ENCODE peak calls at places on chromosomes 13 and 19, in nine cellular contexts. One of them, this sample, is unnamed.

GRCh38 chr19:2549701-2550191 is 73.8 kb downstream of the GADD45B start:
- DNase-seq in EL: peak; percentile 88
- DNase-seq in GM13976: no peak
- DNase-seq in ecto neural progenitor cell: no peak
- DNase-seq in midbrain: peak; percentile 82
- DNase-seq in AG04450: peak; percentile 58
- DNase-seq in CD8-positive, alpha-beta memory T cell: no peak
- DNase-seq in posterior cingulate gyrus: peak; percentile 69
- DNase-seq in NCI-H1105 treated with DMSO at 0.1 percent for 48 hours: no peak
- DNase-seq in this sample: peak; percentile 93

GRCh38 chr13:42380420-42381164 is 108.6 kb downstream of the AKAP11 start:
- DNase-seq in CD8-positive, alpha-beta memory T cell: no peak
- DNase-seq in GM13976: peak; percentile 34
- DNase-seq in posterior cingulate gyrus: no peak
- DNase-seq in AG04450: no peak
- DNase-seq in midbrain: no peak
- DNase-seq in NCI-H1105 treated with DMSO at 0.1 percent for 48 hours: no peak
- DNase-seq in EL: no peak
- DNase-seq in ecto neural progenitor cell: no peak
- DNase-seq in this sample: no peak

GRCh38 chr13:73299787-73300186 is 241.0 kb downstream of the KLF5 start:
- DNase-seq in midbrain: no peak
- DNase-seq in posterior cingulate gyrus: no peak
- DNase-seq in CD8-positive, alpha-beta memory T cell: no peak
- DNase-seq in ecto neural progenitor cell: no peak
- DNase-seq in AG04450: peak; percentile 13
- DNase-seq in EL: no peak
- DNase-seq in GM13976: no peak
- DNase-seq in NCI-H1105 treated with DMSO at 0.1 percent for 48 hours: no peak
- DNase-seq in this sample: no peak

GRCh38 chr13:39370554-39370953 is 232.4 kb downstream of the LHFPL6 start:
- DNase-seq in GM13976: no peak
- DNase-seq in NCI-H1105 treated with DMSO at 0.1 percent for 48 hours: no peak
- DNase-seq in midbrain: peak; percentile 25
- DNase-seq in CD8-positive, alpha-beta memory T cell: no peak
- DNase-seq in AG04450: no peak
- DNase-seq in EL: no peak
- DNase-seq in ecto neural progenitor cell: no peak
- DNase-seq in posterior cingulate gyrus: no peak
- DNase-seq in this sample: no peak

GRCh38 chr19:5144545-5145179 is 175.7 kb downstream of the KDM4B start:
- DNase-seq in EL: no peak
- DNase-seq in posterior cingulate gyrus: no peak
- DNase-seq in AG04450: no peak
- DNase-seq in GM13976: no peak
- DNase-seq in NCI-H1105 treated with DMSO at 0.1 percent for 48 hours: no peak
- DNase-seq in ecto neural progenitor cell: no peak
- DNase-seq in CD8-positive, alpha-beta memory T cell: no peak
- DNase-seq in midbrain: no peak
- DNase-seq in this sample: no peak

GRCh38 chr13:30110301-30111070 is 196.9 kb downstream of the KATNAL1 start:
- DNase-seq in posterior cingulate gyrus: no peak
- DNase-seq in AG04450: no peak
- DNase-seq in NCI-H1105 treated with DMSO at 0.1 percent for 48 hours: no peak
- DNase-seq in ecto neural progenitor cell: no peak
- DNase-seq in GM13976: no peak
- DNase-seq in CD8-positive, alpha-beta memory T cell: no peak
- DNase-seq in EL: no peak
- DNase-seq in midbrain: no peak
- DNase-seq in this sample: no peak

GRCh38 chr13:31433756-31434155 is 234.0 kb downstream of the B3GLCT start:
- DNase-seq in AG04450: no peak
- DNase-seq in midbrain: no peak
- DNase-seq in GM13976: no peak
- DNase-seq in posterior cingulate gyrus: no peak
- DNase-seq in ecto neural progenitor cell: no peak
- DNase-seq in CD8-positive, alpha-beta memory T cell: no peak
- DNase-seq in EL: peak; percentile 18
- DNase-seq in NCI-H1105 treated with DMSO at 0.1 percent for 48 hours: no peak
- DNase-seq in this sample: no peak

GRCh38 chr19:19064098-19064722 is 416 bp downstream of the SLC25A42 start:
- DNase-seq in NCI-H1105 treated with DMSO at 0.1 percent for 48 hours: no peak
- DNase-seq in midbrain: no peak
- DNase-seq in ecto neural progenitor cell: no peak
- DNase-seq in EL: no peak
- DNase-seq in GM13976: no peak
- DNase-seq in CD8-positive, alpha-beta memory T cell: no peak
- DNase-seq in AG04450: no peak
- DNase-seq in posterior cingulate gyrus: peak; percentile 27
- DNase-seq in this sample: no peak

GRCh38 chr13:43319617-43320444 is 296.4 kb downstream of the DNAJC15 start:
- DNase-seq in posterior cingulate gyrus: no peak
- DNase-seq in midbrain: no peak
- DNase-seq in AG04450: no peak
- DNase-seq in ecto neural progenitor cell: no peak
- DNase-seq in NCI-H1105 treated with DMSO at 0.1 percent for 48 hours: no peak
- DNase-seq in EL: no peak
- DNase-seq in CD8-positive, alpha-beta memory T cell: no peak
- DNase-seq in GM13976: no peak
- DNase-seq in this sample: no peak

GRCh38 chr19:58305932-58306323 is 751 bp downstream of the ERVK3-1 start:
- DNase-seq in EL: peak; percentile 4
- DNase-seq in midbrain: no peak
- DNase-seq in AG04450: no peak
- DNase-seq in GM13976: peak; percentile 52
- DNase-seq in CD8-positive, alpha-beta memory T cell: no peak
- DNase-seq in posterior cingulate gyrus: no peak
- DNase-seq in ecto neural progenitor cell: no peak
- DNase-seq in NCI-H1105 treated with DMSO at 0.1 percent for 48 hours: no peak
- DNase-seq in this sample: no peak

GRCh38 chr19:23772668-23773063 is 14.0 kb upstream of the ZNF681 start:
- DNase-seq in posterior cingulate gyrus: no peak
- DNase-seq in midbrain: no peak
- DNase-seq in CD8-positive, alpha-beta memory T cell: no peak
- DNase-seq in GM13976: no peak
- DNase-seq in NCI-H1105 treated with DMSO at 0.1 percent for 48 hours: no peak
- DNase-seq in EL: no peak
- DNase-seq in ecto neural progenitor cell: no peak
- DNase-seq in AG04450: no peak
- DNase-seq in this sample: no peak

GRCh38 chr19:38265213-38265861 is 964 bp downstream of the SPINT2 start:
- DNase-seq in CD8-positive, alpha-beta memory T cell: no peak
- DNase-seq in NCI-H1105 treated with DMSO at 0.1 percent for 48 hours: no peak
- DNase-seq in AG04450: no peak
- DNase-seq in midbrain: peak; percentile 27
- DNase-seq in GM13976: no peak
- DNase-seq in posterior cingulate gyrus: no peak
- DNase-seq in EL: no peak
- DNase-seq in ecto neural progenitor cell: no peak
- DNase-seq in this sample: no peak

GRCh38 chr13:108086678-108087077 is 128.7 kb downstream of the LIG4 start:
- DNase-seq in AG04450: peak; percentile 4
- DNase-seq in midbrain: no peak
- DNase-seq in EL: no peak
- DNase-seq in GM13976: no peak
- DNase-seq in posterior cingulate gyrus: no peak
- DNase-seq in NCI-H1105 treated with DMSO at 0.1 percent for 48 hours: no peak
- DNase-seq in ecto neural progenitor cell: no peak
- DNase-seq in CD8-positive, alpha-beta memory T cell: no peak
- DNase-seq in this sample: peak; percentile 9

GRCh38 chr13:26457212-26457611 is 100.3 kb upstream of the WASF3 start:
- DNase-seq in EL: peak; percentile 89
- DNase-seq in ecto neural progenitor cell: no peak
- DNase-seq in NCI-H1105 treated with DMSO at 0.1 percent for 48 hours: no peak
- DNase-seq in AG04450: no peak
- DNase-seq in midbrain: no peak
- DNase-seq in posterior cingulate gyrus: no peak
- DNase-seq in GM13976: no peak
- DNase-seq in CD8-positive, alpha-beta memory T cell: no peak
- DNase-seq in this sample: no peak

GRCh38 chr19:35940078-35940775 is 4.1 kb downstream of the LRFN3 start:
- DNase-seq in GM13976: no peak
- DNase-seq in midbrain: no peak
- DNase-seq in EL: no peak
- DNase-seq in NCI-H1105 treated with DMSO at 0.1 percent for 48 hours: no peak
- DNase-seq in ecto neural progenitor cell: no peak
- DNase-seq in posterior cingulate gyrus: no peak
- DNase-seq in AG04450: no peak
- DNase-seq in CD8-positive, alpha-beta memory T cell: no peak
- DNase-seq in this sample: no peak

GRCh38 chr19:10872551-10873107 is 1.3 kb downstream of the CARM1 start:
- DNase-seq in AG04450: no peak
- DNase-seq in midbrain: no peak
- DNase-seq in NCI-H1105 treated with DMSO at 0.1 percent for 48 hours: no peak
- DNase-seq in GM13976: no peak
- DNase-seq in EL: peak; percentile 36
- DNase-seq in CD8-positive, alpha-beta memory T cell: no peak
- DNase-seq in posterior cingulate gyrus: no peak
- DNase-seq in ecto neural progenitor cell: no peak
- DNase-seq in this sample: peak; percentile 16

GRCh38 chr13:50527612-50528509 is 315.6 kb downstream of the DLEU7 start:
- DNase-seq in ecto neural progenitor cell: no peak
- DNase-seq in CD8-positive, alpha-beta memory T cell: no peak
- DNase-seq in midbrain: no peak
- DNase-seq in posterior cingulate gyrus: no peak
- DNase-seq in NCI-H1105 treated with DMSO at 0.1 percent for 48 hours: no peak
- DNase-seq in AG04450: no peak
- DNase-seq in EL: no peak
- DNase-seq in GM13976: no peak
- DNase-seq in this sample: no peak

GRCh38 chr13:29654384-29654783 is 58.9 kb upstream of the SLC7A1 start:
- DNase-seq in CD8-positive, alpha-beta memory T cell: no peak
- DNase-seq in EL: peak; percentile 6
- DNase-seq in GM13976: no peak
- DNase-seq in posterior cingulate gyrus: no peak
- DNase-seq in NCI-H1105 treated with DMSO at 0.1 percent for 48 hours: no peak
- DNase-seq in ecto neural progenitor cell: no peak
- DNase-seq in midbrain: no peak
- DNase-seq in AG04450: no peak
- DNase-seq in this sample: no peak

GRCh38 chr13:21735621-21736401 is 64.9 kb downstream of the FGF9 start:
- DNase-seq in NCI-H1105 treated with DMSO at 0.1 percent for 48 hours: no peak
- DNase-seq in CD8-positive, alpha-beta memory T cell: no peak
- DNase-seq in posterior cingulate gyrus: no peak
- DNase-seq in midbrain: no peak
- DNase-seq in GM13976: no peak
- DNase-seq in ecto neural progenitor cell: no peak
- DNase-seq in AG04450: no peak
- DNase-seq in EL: no peak
- DNase-seq in this sample: peak; percentile 11

This sample was measured in pons.